ENCODE peak calls at places on chromosome 5, in nine cellular contexts. One of them, this sample, is unnamed.
A peak's percentile ranks its signal among the peaks of the same experiment; 100 is the strongest.

GRCh38 chr5:158154226-158155005 is 295.5 kb upstream of the CLINT1 start:
- DNase-seq in fibroblast of gingiva: peak; percentile 91
- DNase-seq in NCI-H1105: no peak
- DNase-seq in CD8-positive, alpha-beta memory T cell: no peak
- DNase-seq in H7: no peak
- DNase-seq in ovary: no peak
- DNase-seq in stimulated activated CD4-positive, alpha-beta T cell treated with anti-CD3 and anti-CD28 coated beads, Interleukin-1b, Interleukin-23, amount 100 ng/mL, for 24 hours: no peak
- DNase-seq in H54: no peak
- DNase-seq in RPMI7951: peak; percentile 37
- DNase-seq in this sample: peak; percentile 66

GRCh38 chr5:6772886-6773285 is 59.7 kb downstream of the TENT4A start:
- DNase-seq in fibroblast of gingiva: no peak
- DNase-seq in RPMI7951: peak; percentile 41
- DNase-seq in NCI-H1105: peak; percentile 38
- DNase-seq in CD8-positive, alpha-beta memory T cell: no peak
- DNase-seq in ovary: no peak
- DNase-seq in stimulated activated CD4-positive, alpha-beta T cell treated with anti-CD3 and anti-CD28 coated beads, Interleukin-1b, Interleukin-23, amount 100 ng/mL, for 24 hours: no peak
- DNase-seq in H54: no peak
- DNase-seq in H7: peak; percentile 35
- DNase-seq in this sample: no peak

GRCh38 chr5:55935371-55935770 is 59.4 kb downstream of the IL6ST start:
- DNase-seq in CD8-positive, alpha-beta memory T cell: no peak
- DNase-seq in ovary: no peak
- DNase-seq in RPMI7951: no peak
- DNase-seq in H54: no peak
- DNase-seq in H7: peak; percentile 4
- DNase-seq in fibroblast of gingiva: no peak
- DNase-seq in stimulated activated CD4-positive, alpha-beta T cell treated with anti-CD3 and anti-CD28 coated beads, Interleukin-1b, Interleukin-23, amount 100 ng/mL, for 24 hours: no peak
- DNase-seq in NCI-H1105: no peak
- DNase-seq in this sample: peak; percentile 11

GRCh38 chr5:113250341-113250953 is 184.3 kb downstream of the TSSK1B start:
- DNase-seq in ovary: peak; percentile 85
- DNase-seq in H7: no peak
- DNase-seq in CD8-positive, alpha-beta memory T cell: no peak
- DNase-seq in stimulated activated CD4-positive, alpha-beta T cell treated with anti-CD3 and anti-CD28 coated beads, Interleukin-1b, Interleukin-23, amount 100 ng/mL, for 24 hours: no peak
- DNase-seq in fibroblast of gingiva: peak; percentile 96
- DNase-seq in H54: no peak
- DNase-seq in NCI-H1105: no peak
- DNase-seq in RPMI7951: peak; percentile 52
- DNase-seq in this sample: peak; percentile 99

GRCh38 chr5:1380011-1380817 is 35.3 kb upstream of the CLPTM1L start:
- DNase-seq in H54: no peak
- DNase-seq in stimulated activated CD4-positive, alpha-beta T cell treated with anti-CD3 and anti-CD28 coated beads, Interleukin-1b, Interleukin-23, amount 100 ng/mL, for 24 hours: no peak
- DNase-seq in fibroblast of gingiva: peak; percentile 36
- DNase-seq in CD8-positive, alpha-beta memory T cell: peak; percentile 69
- DNase-seq in ovary: no peak
- DNase-seq in H7: peak; percentile 89
- DNase-seq in RPMI7951: no peak
- DNase-seq in NCI-H1105: no peak
- DNase-seq in this sample: peak; percentile 56

GRCh38 chr5:36611520-36612274 is 5.3 kb downstream of the SLC1A3 start:
- DNase-seq in fibroblast of gingiva: no peak
- DNase-seq in H7: no peak
- DNase-seq in ovary: no peak
- DNase-seq in NCI-H1105: no peak
- DNase-seq in stimulated activated CD4-positive, alpha-beta T cell treated with anti-CD3 and anti-CD28 coated beads, Interleukin-1b, Interleukin-23, amount 100 ng/mL, for 24 hours: no peak
- DNase-seq in CD8-positive, alpha-beta memory T cell: no peak
- DNase-seq in H54: no peak
- DNase-seq in RPMI7951: peak; percentile 53
- DNase-seq in this sample: peak; percentile 54

GRCh38 chr5:91219141-91219802 is 163.8 kb downstream of the ARRDC3 start:
- DNase-seq in RPMI7951: peak; percentile 50
- DNase-seq in H7: no peak
- DNase-seq in stimulated activated CD4-positive, alpha-beta T cell treated with anti-CD3 and anti-CD28 coated beads, Interleukin-1b, Interleukin-23, amount 100 ng/mL, for 24 hours: no peak
- DNase-seq in NCI-H1105: no peak
- DNase-seq in ovary: no peak
- DNase-seq in H54: no peak
- DNase-seq in fibroblast of gingiva: peak; percentile 84
- DNase-seq in CD8-positive, alpha-beta memory T cell: no peak
- DNase-seq in this sample: peak; percentile 94

GRCh38 chr5:65739162-65739561 is 17.2 kb downstream of the NLN start:
- DNase-seq in H54: no peak
- DNase-seq in H7: no peak
- DNase-seq in CD8-positive, alpha-beta memory T cell: no peak
- DNase-seq in NCI-H1105: no peak
- DNase-seq in ovary: no peak
- DNase-seq in fibroblast of gingiva: no peak
- DNase-seq in stimulated activated CD4-positive, alpha-beta T cell treated with anti-CD3 and anti-CD28 coated beads, Interleukin-1b, Interleukin-23, amount 100 ng/mL, for 24 hours: no peak
- DNase-seq in RPMI7951: no peak
- DNase-seq in this sample: no peak

GRCh38 chr5:67032921-67033664 is 163.5 kb downstream of the CD180 start:
- DNase-seq in ovary: no peak
- DNase-seq in fibroblast of gingiva: peak; percentile 75
- DNase-seq in RPMI7951: no peak
- DNase-seq in H7: no peak
- DNase-seq in stimulated activated CD4-positive, alpha-beta T cell treated with anti-CD3 and anti-CD28 coated beads, Interleukin-1b, Interleukin-23, amount 100 ng/mL, for 24 hours: no peak
- DNase-seq in H54: no peak
- DNase-seq in CD8-positive, alpha-beta memory T cell: no peak
- DNase-seq in NCI-H1105: no peak
- DNase-seq in this sample: peak; percentile 50

GRCh38 chr5:84017704-84018240 is 297.1 kb upstream of the HAPLN1 start:
- DNase-seq in CD8-positive, alpha-beta memory T cell: no peak
- DNase-seq in stimulated activated CD4-positive, alpha-beta T cell treated with anti-CD3 and anti-CD28 coated beads, Interleukin-1b, Interleukin-23, amount 100 ng/mL, for 24 hours: no peak
- DNase-seq in fibroblast of gingiva: peak; percentile 16
- DNase-seq in NCI-H1105: no peak
- DNase-seq in H7: no peak
- DNase-seq in ovary: no peak
- DNase-seq in RPMI7951: peak; percentile 16
- DNase-seq in H54: no peak
- DNase-seq in this sample: no peak

GRCh38 chr5:53733853-53734252 is 173.4 kb downstream of the NDUFS4 start:
- DNase-seq in ovary: no peak
- DNase-seq in NCI-H1105: no peak
- DNase-seq in H7: peak; percentile 16
- DNase-seq in stimulated activated CD4-positive, alpha-beta T cell treated with anti-CD3 and anti-CD28 coated beads, Interleukin-1b, Interleukin-23, amount 100 ng/mL, for 24 hours: no peak
- DNase-seq in H54: no peak
- DNase-seq in fibroblast of gingiva: no peak
- DNase-seq in RPMI7951: no peak
- DNase-seq in CD8-positive, alpha-beta memory T cell: no peak
- DNase-seq in this sample: no peak

GRCh38 chr5:172612771-172613170 is 28.3 kb upstream of the NEURL1B start:
- DNase-seq in RPMI7951: no peak
- DNase-seq in CD8-positive, alpha-beta memory T cell: no peak
- DNase-seq in stimulated activated CD4-positive, alpha-beta T cell treated with anti-CD3 and anti-CD28 coated beads, Interleukin-1b, Interleukin-23, amount 100 ng/mL, for 24 hours: no peak
- DNase-seq in H54: no peak
- DNase-seq in H7: no peak
- DNase-seq in fibroblast of gingiva: no peak
- DNase-seq in NCI-H1105: no peak
- DNase-seq in ovary: no peak
- DNase-seq in this sample: no peak

GRCh38 chr5:90529939-90530677 is 724 bp upstream of the LYSMD3 start:
- DNase-seq in H54: peak; percentile 30
- DNase-seq in CD8-positive, alpha-beta memory T cell: no peak
- DNase-seq in stimulated activated CD4-positive, alpha-beta T cell treated with anti-CD3 and anti-CD28 coated beads, Interleukin-1b, Interleukin-23, amount 100 ng/mL, for 24 hours: peak; percentile 12
- DNase-seq in RPMI7951: peak; percentile 75
- DNase-seq in fibroblast of gingiva: peak; percentile 73
- DNase-seq in ovary: peak; percentile 61
- DNase-seq in NCI-H1105: peak; percentile 16
- DNase-seq in H7: peak; percentile 79
- DNase-seq in this sample: peak; percentile 82

GRCh38 chr5:163163858-163164257 is 273.5 kb upstream of the CCNG1 start:
- DNase-seq in fibroblast of gingiva: no peak
- DNase-seq in stimulated activated CD4-positive, alpha-beta T cell treated with anti-CD3 and anti-CD28 coated beads, Interleukin-1b, Interleukin-23, amount 100 ng/mL, for 24 hours: no peak
- DNase-seq in CD8-positive, alpha-beta memory T cell: no peak
- DNase-seq in ovary: no peak
- DNase-seq in RPMI7951: no peak
- DNase-seq in H54: no peak
- DNase-seq in H7: no peak
- DNase-seq in NCI-H1105: no peak
- DNase-seq in this sample: no peak

GRCh38 chr5:170923910-170924620 is 62.2 kb downstream of the RANBP17 start:
- DNase-seq in RPMI7951: no peak
- DNase-seq in H7: no peak
- DNase-seq in CD8-positive, alpha-beta memory T cell: no peak
- DNase-seq in NCI-H1105: no peak
- DNase-seq in fibroblast of gingiva: no peak
- DNase-seq in ovary: no peak
- DNase-seq in H54: no peak
- DNase-seq in stimulated activated CD4-positive, alpha-beta T cell treated with anti-CD3 and anti-CD28 coated beads, Interleukin-1b, Interleukin-23, amount 100 ng/mL, for 24 hours: no peak
- DNase-seq in this sample: no peak

GRCh38 chr5:95861858-95862561 is 39.5 kb upstream of the GLRX start:
- DNase-seq in stimulated activated CD4-positive, alpha-beta T cell treated with anti-CD3 and anti-CD28 coated beads, Interleukin-1b, Interleukin-23, amount 100 ng/mL, for 24 hours: no peak
- DNase-seq in H7: no peak
- DNase-seq in ovary: no peak
- DNase-seq in NCI-H1105: no peak
- DNase-seq in RPMI7951: peak; percentile 68
- DNase-seq in CD8-positive, alpha-beta memory T cell: no peak
- DNase-seq in H54: no peak
- DNase-seq in fibroblast of gingiva: no peak
- DNase-seq in this sample: peak; percentile 66

GRCh38 chr5:145908206-145908945 is 28.0 kb upstream of the SH3RF2 start:
- DNase-seq in RPMI7951: no peak
- DNase-seq in NCI-H1105: no peak
- DNase-seq in fibroblast of gingiva: no peak
- DNase-seq in H7: peak; percentile 28
- DNase-seq in ovary: no peak
- DNase-seq in H54: no peak
- DNase-seq in CD8-positive, alpha-beta memory T cell: no peak
- DNase-seq in stimulated activated CD4-positive, alpha-beta T cell treated with anti-CD3 and anti-CD28 coated beads, Interleukin-1b, Interleukin-23, amount 100 ng/mL, for 24 hours: no peak
- DNase-seq in this sample: no peak

GRCh38 chr5:36982146-36982545 is 105.6 kb downstream of the NIPBL start:
- DNase-seq in fibroblast of gingiva: no peak
- DNase-seq in stimulated activated CD4-positive, alpha-beta T cell treated with anti-CD3 and anti-CD28 coated beads, Interleukin-1b, Interleukin-23, amount 100 ng/mL, for 24 hours: no peak
- DNase-seq in NCI-H1105: no peak
- DNase-seq in ovary: no peak
- DNase-seq in H7: no peak
- DNase-seq in RPMI7951: peak; percentile 1
- DNase-seq in H54: no peak
- DNase-seq in CD8-positive, alpha-beta memory T cell: no peak
- DNase-seq in this sample: peak; percentile 4

GRCh38 chr5:150641826-150642566 is 1.5 kb downstream of the SYNPO start:
- DNase-seq in stimulated activated CD4-positive, alpha-beta T cell treated with anti-CD3 and anti-CD28 coated beads, Interleukin-1b, Interleukin-23, amount 100 ng/mL, for 24 hours: no peak
- DNase-seq in fibroblast of gingiva: no peak
- DNase-seq in ovary: no peak
- DNase-seq in RPMI7951: no peak
- DNase-seq in H7: no peak
- DNase-seq in CD8-positive, alpha-beta memory T cell: no peak
- DNase-seq in NCI-H1105: no peak
- DNase-seq in H54: no peak
- DNase-seq in this sample: no peak

GRCh38 chr5:151191661-151192060 is 32.2 kb downstream of the CCDC69 start:
- DNase-seq in fibroblast of gingiva: no peak
- DNase-seq in stimulated activated CD4-positive, alpha-beta T cell treated with anti-CD3 and anti-CD28 coated beads, Interleukin-1b, Interleukin-23, amount 100 ng/mL, for 24 hours: no peak
- DNase-seq in H7: no peak
- DNase-seq in ovary: no peak
- DNase-seq in NCI-H1105: no peak
- DNase-seq in H54: no peak
- DNase-seq in CD8-positive, alpha-beta memory T cell: no peak
- DNase-seq in RPMI7951: no peak
- DNase-seq in this sample: no peak

GRCh38 chr5:40572947-40573346 is 106.8 kb upstream of the PTGER4 start:
- DNase-seq in NCI-H1105: no peak
- DNase-seq in H54: no peak
- DNase-seq in RPMI7951: peak; percentile 42
- DNase-seq in stimulated activated CD4-positive, alpha-beta T cell treated with anti-CD3 and anti-CD28 coated beads, Interleukin-1b, Interleukin-23, amount 100 ng/mL, for 24 hours: no peak
- DNase-seq in fibroblast of gingiva: peak; percentile 92
- DNase-seq in ovary: no peak
- DNase-seq in H7: no peak
- DNase-seq in CD8-positive, alpha-beta memory T cell: no peak
- DNase-seq in this sample: peak; percentile 84

GRCh38 chr5:65066385-65066784 is 297.7 kb downstream of the CWC27 start:
- DNase-seq in H54: no peak
- DNase-seq in NCI-H1105: no peak
- DNase-seq in CD8-positive, alpha-beta memory T cell: no peak
- DNase-seq in RPMI7951: no peak
- DNase-seq in H7: no peak
- DNase-seq in fibroblast of gingiva: no peak
- DNase-seq in ovary: no peak
- DNase-seq in stimulated activated CD4-positive, alpha-beta T cell treated with anti-CD3 and anti-CD28 coated beads, Interleukin-1b, Interleukin-23, amount 100 ng/mL, for 24 hours: no peak
- DNase-seq in this sample: no peak

This sample was measured in fibroblast of pulmonary artery.